ENCODE peak calls at places on chromosomes 11 and 22, in eight cellular contexts. E is HCT116, I is breast epithelium, A is stomach, K is K562, F is GM12891, X is spleen, V is esophagus muscularis mucosa. C is an unnamed sample.

GRCh38 chr22:36374603-36375024 is 13.2 kb downstream of the MYH9 start:
- DNase-seq in F (no peak), X (no peak), K (no peak), A (peak), I (no peak), V (no peak), E (peak), C (no peak)

GRCh38 chr11:95363710-95364109 is 132.7 kb upstream of the SESN3 start:
- DNase-seq in V (no peak), X (no peak), F (no peak), E (no peak), A (no peak), K (peak), I (no peak), C (no peak)

GRCh38 chr22:31764785-31765184 is 11.0 kb downstream of the DEPDC5 start:
- DNase-seq in E (no peak), A (no peak), K (peak), X (no peak), F (no peak), I (no peak), V (no peak), C (no peak)

GRCh38 chr22:45511847-45512261 is 9.2 kb downstream of the FBLN1 start:
- DNase-seq in A (peak), V (no peak), E (no peak), I (peak), K (no peak), X (no peak), F (no peak), C (no peak)

GRCh38 chr11:90874971-90875370 is 652.1 kb upstream of the CHORDC1 start:
- DNase-seq in A (no peak), V (no peak), X (no peak), E (no peak), F (no peak), I (no peak), K (no peak), C (no peak)

GRCh38 chr11:94179696-94180095 is 51.1 kb downstream of the PANX1 start:
- DNase-seq in I (no peak), E (no peak), V (peak), K (no peak), F (no peak), X (no peak), A (no peak), C (no peak)

GRCh38 chr22:50014053-50014501 is 1.5 kb upstream of the IL17REL start:
- DNase-seq in E (no peak), A (no peak), V (no peak), F (peak), X (no peak), I (no peak), K (no peak), C (peak)

GRCh38 chr11:112537846-112538330 is 277.2 kb upstream of the PLET1 start:
- DNase-seq in K (no peak), V (no peak), I (no peak), X (no peak), A (no peak), F (no peak), E (no peak), C (no peak)

GRCh38 chr11:47028530-47029093 is 92.1 kb downstream of the CSTPP1 start:
- DNase-seq in K (no peak), E (no peak), F (no peak), A (no peak), I (no peak), X (no peak), V (no peak), C (no peak)

GRCh38 chr11:67561971-67562560 is 21.5 kb upstream of the GSTP1 start:
- DNase-seq in E (no peak), K (no peak), V (no peak), X (no peak), F (no peak), I (no peak), A (no peak), C (no peak)

GRCh38 chr11:1006762-1007161 is 29.8 kb downstream of the MUC6 start:
- DNase-seq in K (no peak), F (no peak), I (no peak), E (no peak), A (peak), X (no peak), V (no peak), C (no peak)

GRCh38 chr11:86800076-86800955 is at the start of gene PRSS23:
- DNase-seq in E (no peak), A (peak), I (no peak), V (no peak), K (peak), X (peak), F (peak), C (no peak)

GRCh38 chr11:41522391-41522790 is 62.9 kb upstream of the LRRC4C start:
- DNase-seq in F (no peak), X (no peak), I (no peak), A (no peak), E (no peak), K (no peak), V (no peak), C (no peak)

GRCh38 chr22:32058656-32059280 is 15.7 kb downstream of the SLC5A1 start:
- DNase-seq in I (no peak), K (no peak), F (no peak), V (no peak), A (no peak), X (no peak), E (no peak), C (no peak)

GRCh38 chr22:32985899-32986772 is 72.0 kb downstream of the SYN3 start:
- DNase-seq in V (no peak), F (peak), A (peak), X (no peak), K (peak), E (peak), I (peak), C (peak)

GRCh38 chr22:43625242-43625641 is 186.9 kb downstream of the EFCAB6 start:
- DNase-seq in K (no peak), A (no peak), I (no peak), X (no peak), E (peak), V (no peak), F (no peak), C (no peak)

GRCh38 chr22:17087176-17088131 is 2.7 kb downstream of the IL17RA start:
- DNase-seq in I (no peak), X (no peak), E (no peak), V (no peak), K (no peak), F (no peak), A (no peak), C (no peak)

GRCh38 chr22:38609371-38609770 is 39.4 kb upstream of the DMC1 start:
- DNase-seq in K (no peak), F (no peak), E (no peak), A (no peak), V (no peak), I (no peak), X (no peak), C (no peak)

GRCh38 chr11:69320756-69321741 is 27.1 kb downstream of the MYEOV start:
- DNase-seq in K (no peak), I (no peak), X (peak), V (no peak), E (no peak), A (no peak), F (no peak), C (no peak)

GRCh38 chr11:13291794-13292193 is 14.2 kb downstream of the BMAL1 start:
- DNase-seq in I (no peak), V (no peak), F (no peak), E (no peak), A (no peak), K (no peak), X (no peak), C (no peak)

GRCh38 chr11:106288057-106288456 is 210.6 kb downstream of the AASDHPPT start:
- DNase-seq in K (no peak), I (no peak), X (no peak), V (no peak), F (no peak), A (no peak), E (no peak), C (no peak)

GRCh38 chr11:90220391-90220790 is 2.5 kb downstream of the CHORDC1 start:
- DNase-seq in K (peak), E (no peak), I (no peak), V (no peak), F (no peak), X (no peak), A (no peak), C (no peak)

GRCh38 chr11:67272327-67273259 is 6.3 kb downstream of the GRK2 start:
- DNase-seq in E (no peak), K (no peak), A (no peak), I (no peak), X (peak), V (no peak), F (no peak), C (no peak)

GRCh38 chr11:17972987-17973386 is 39.9 kb downstream of the SERGEF start:
- DNase-seq in E (peak), I (peak), K (peak), A (no peak), V (no peak), F (no peak), X (no peak), C (no peak)

GRCh38 chr11:124424384-124424921 is at the start of gene OR8B4:
- DNase-seq in K (no peak), F (no peak), X (no peak), I (no peak), V (peak), E (no peak), A (no peak), C (no peak)

GRCh38 chr11:75722669-75723042 is 5.0 kb downstream of the MOGAT2 start:
- DNase-seq in A (no peak), V (no peak), E (no peak), F (no peak), X (no peak), K (no peak), I (no peak), C (no peak)

GRCh38 chr11:66454253-66454652 is 12.5 kb upstream of the PELI3 start:
- DNase-seq in X (no peak), V (no peak), K (no peak), F (no peak), A (no peak), I (no peak), E (no peak), C (no peak)

GRCh38 chr11:106461839-106462545 is 384.5 kb downstream of the AASDHPPT start:
- DNase-seq in V (no peak), F (no peak), E (no peak), I (no peak), X (no peak), K (no peak), A (no peak), C (no peak)

GRCh38 chr11:57546869-57547518 is 9.6 kb downstream of the SMTNL1 start:
- DNase-seq in E (no peak), I (no peak), V (no peak), F (peak), X (no peak), A (no peak), K (peak), C (peak)

GRCh38 chr11:74035264-74035663 is 26.4 kb upstream of the UCP3 start:
- DNase-seq in A (no peak), X (no peak), E (no peak), F (no peak), V (no peak), I (no peak), K (no peak), C (no peak)

GRCh38 chr11:92340839-92341238 is 116.2 kb downstream of the FAT3 start:
- DNase-seq in A (no peak), X (no peak), I (no peak), F (no peak), V (no peak), K (peak), E (no peak), C (no peak)

GRCh38 chr11:71927813-71928738 is at the start of gene XNDC1N:
- DNase-seq in V (peak), A (peak), X (peak), F (peak), I (peak), E (peak), K (peak), C (peak)
- TF ChIP-seq POLR2A in V (no peak), A (no peak), X (no peak), F (peak), I (no peak), E (no peak), K (peak), C (peak)

DNA sequence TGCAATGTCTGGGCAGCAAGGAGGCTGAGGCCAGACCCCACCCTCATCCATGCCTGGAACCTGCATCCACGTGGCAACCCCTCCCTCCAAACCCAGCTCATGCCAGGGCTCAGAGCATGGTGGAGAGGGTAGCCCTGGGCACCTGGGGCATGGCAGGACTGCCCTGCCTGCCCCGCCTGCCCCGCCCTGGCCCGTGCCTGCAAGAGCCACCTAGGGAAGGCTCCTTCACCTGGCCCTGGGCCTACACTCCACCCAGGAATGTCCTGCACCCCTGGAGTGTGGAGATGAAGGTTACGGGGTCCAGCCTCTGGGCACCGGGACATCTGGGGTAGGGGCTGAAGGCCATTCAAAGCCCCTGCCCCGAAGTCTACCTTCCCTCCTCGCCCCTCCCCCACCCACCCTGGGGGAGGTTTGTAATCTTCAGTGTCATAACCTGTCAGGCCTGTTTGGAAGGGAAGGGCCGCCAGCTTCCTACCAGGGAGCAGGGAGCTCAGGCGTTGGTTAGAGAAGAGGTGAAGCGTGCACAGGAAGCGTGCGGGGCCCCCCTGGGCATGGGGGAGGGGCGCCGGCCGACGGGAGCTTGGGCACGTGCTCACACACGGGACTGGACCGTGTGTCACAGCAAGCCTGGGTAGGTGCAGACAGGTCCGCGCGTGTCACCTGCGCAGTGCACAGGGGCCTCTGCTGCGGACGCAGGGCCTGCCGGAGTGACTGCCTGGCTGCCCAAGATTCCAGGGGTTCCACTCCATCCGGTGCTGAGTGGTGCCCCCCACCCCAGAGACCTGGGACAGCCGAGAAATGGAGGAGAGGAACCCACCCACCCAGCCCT is 30.7 kb upstream of the TH start:
- DNase-seq in E (no peak), A (peak), X (peak), I (peak), K (no peak), V (no peak), F (no peak), C (no peak)
- TF ChIP-seq POLR2AphosphoS5 in E (no peak), A (peak), X (no peak), I (peak), K (no peak), V (no peak), F (no peak), C (no peak)

GRCh38 chr11:31369348-31370329 is at the start of the genes DCDC1 and DNAJC24:
- DNase-seq in V (peak), I (peak), K (peak), E (peak), F (peak), A (peak), X (peak), C (peak)
- TF ChIP-seq POLR2A in V (no peak), I (no peak), K (peak), E (peak), F (peak), A (no peak), X (no peak), C (peak)

DNA sequence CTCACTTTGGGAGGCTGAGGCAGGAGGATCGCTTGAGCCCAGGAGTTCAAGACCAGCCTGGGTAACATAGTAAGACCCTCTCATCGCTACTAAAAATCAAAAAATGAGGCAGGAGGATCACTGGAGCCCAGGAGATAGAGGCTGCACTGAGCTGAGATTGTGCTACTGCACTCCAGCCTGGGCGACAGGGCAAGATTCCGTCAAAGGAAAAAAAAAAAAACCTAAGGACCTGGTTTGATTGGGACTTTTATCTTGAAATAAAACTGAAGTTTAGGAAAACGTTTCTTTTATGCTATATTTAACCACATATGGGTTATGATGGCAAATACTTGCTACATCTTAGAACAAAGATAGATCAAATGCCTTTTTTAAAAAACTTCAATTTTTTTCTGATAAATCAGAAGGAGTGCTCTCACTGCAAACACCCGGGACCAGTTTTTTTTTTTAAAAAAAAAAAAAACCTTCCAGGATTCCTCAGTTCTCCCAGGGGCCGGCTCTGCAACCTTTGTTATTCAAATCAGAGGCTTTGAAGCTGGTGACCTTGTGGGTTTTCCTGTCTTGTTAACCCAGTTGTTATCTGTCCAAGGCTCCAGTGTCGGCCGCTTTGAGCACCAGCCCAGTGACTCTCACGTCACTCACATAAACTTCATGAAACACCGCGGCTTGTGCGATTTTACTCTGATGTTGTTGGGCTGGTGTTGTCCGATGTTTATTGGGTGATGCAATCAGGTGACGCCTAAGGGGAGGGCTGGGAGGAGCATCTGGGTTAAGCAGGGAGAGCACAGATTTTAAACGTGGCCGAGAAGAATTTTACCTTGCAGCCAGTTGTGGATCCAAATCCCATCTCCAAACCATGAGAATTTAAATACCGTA is 24.7 kb upstream of the SLC22A12 start:
- DNase-seq in I (peak), E (peak), F (no peak), V (no peak), X (peak), A (peak), K (peak), C (no peak)
- TF ChIP-seq POLR2AphosphoS5 in I (no peak), E (peak), F (no peak), V (no peak), X (no peak), A (no peak), K (no peak), C (no peak)

GRCh38 chr11:115418626-115419025 is 85.6 kb downstream of the CADM1 start:
- DNase-seq in K (no peak), F (no peak), E (no peak), I (no peak), A (no peak), V (no peak), X (no peak), C (no peak)
- TF ChIP-seq POLR2A in K (no peak), F (no peak), E (no peak), I (no peak), A (no peak), V (no peak), X (no peak), C (no peak)

GRCh38 chr11:34274712-34275398 is 83.0 kb downstream of the ABTB2 start:
- DNase-seq in X (no peak), F (no peak), K (no peak), V (peak), E (peak), I (peak), A (peak), C (no peak)
- TF ChIP-seq POLR2AphosphoS5 in X (no peak), F (no peak), K (no peak), V (peak), E (no peak), I (peak), A (peak), C (no peak)